ENCODE peak calls at places on chromosomes 3 and 15, in seven cellular contexts. O is lower lobe of right lung, F is astrocyte, Q is progenitor cell of endocrine pancreas, I is non-pigmented ciliary epithelial cell, A is T-helper 2 cell, X is nephron progenitor cell. D is an unnamed sample.

GRCh38 chr15:42143356-42143755 is 13.1 kb downstream of the PLA2G4F start:
- DNase-seq in X (no peak), I (no peak), A (no peak), Q (no peak), O (no peak), F (no peak), D (no peak)

GRCh38 chr3:158573714-158574113 is 2.7 kb downstream of the MLF1 start:
- DNase-seq in A (peak), Q (no peak), X (no peak), O (no peak), F (no peak), I (no peak), D (no peak)

GRCh38 chr15:70795311-70795665 is 31.9 kb upstream of the UACA start:
- DNase-seq in Q (no peak), A (no peak), O (no peak), X (no peak), I (peak), F (peak), D (peak)

GRCh38 chr3:129330413-129330812 is 51.7 kb downstream of the HMCES start:
- DNase-seq in Q (no peak), O (no peak), A (no peak), X (no peak), F (no peak), I (no peak), D (peak)

GRCh38 chr15:78456391-78456790 is 18.4 kb downstream of the IREB2 start:
- DNase-seq in A (no peak), I (no peak), O (no peak), F (no peak), Q (no peak), X (no peak), D (no peak)

GRCh38 chr3:117719316-117719926 is 1009.8 kb downstream of the TUSC7 start:
- DNase-seq in Q (no peak), X (peak), A (no peak), F (no peak), O (no peak), I (no peak), D (peak)

GRCh38 chr15:46518381-46518780 is 883.6 kb downstream of the SQOR start:
- DNase-seq in X (no peak), F (no peak), Q (no peak), A (no peak), O (no peak), I (no peak), D (no peak)

GRCh38 chr15:58185439-58185838 is 47.3 kb downstream of the AQP9 start:
- DNase-seq in X (no peak), O (no peak), A (peak), Q (no peak), F (no peak), I (no peak), D (no peak)

GRCh38 chr3:60192297-60193114 is 1058.7 kb downstream of the FHIT start:
- DNase-seq in O (no peak), F (no peak), I (no peak), X (no peak), A (peak), Q (no peak), D (no peak)

GRCh38 chr3:149494022-149494758 is 19.7 kb downstream of the TM4SF4 start:
- DNase-seq in X (peak), I (no peak), Q (peak), F (peak), O (peak), A (peak), D (peak)

GRCh38 chr3:173785004-173785403 is 387.5 kb downstream of the NLGN1 start:
- DNase-seq in F (no peak), I (no peak), O (no peak), Q (no peak), A (no peak), X (no peak), D (no peak)

GRCh38 chr3:100106094-100106493 is 8.2 kb downstream of the FILIP1L start:
- DNase-seq in X (no peak), A (no peak), Q (no peak), I (no peak), F (no peak), O (no peak), D (no peak)

GRCh38 chr15:43316007-43316968 is 14.1 kb downstream of the LCMT2 start:
- DNase-seq in Q (no peak), A (no peak), O (no peak), F (no peak), X (no peak), I (no peak), D (peak)

GRCh38 chr3:157042226-157042625 is 117.7 kb downstream of the CCNL1 start:
- DNase-seq in Q (no peak), F (no peak), O (no peak), I (no peak), X (no peak), A (no peak), D (no peak)

GRCh38 chr3:48474619-48475018 is 28.1 kb downstream of the ATRIP start:
- DNase-seq in F (no peak), O (no peak), I (no peak), A (no peak), Q (no peak), X (no peak), D (no peak)

GRCh38 chr3:24495334-24495994 is 814 bp upstream of the THRB start:
- DNase-seq in Q (peak), X (peak), I (no peak), F (no peak), A (no peak), O (peak), D (no peak)

GRCh38 chr3:12051586-12051985 is 47.4 kb downstream of the SYN2 start:
- DNase-seq in Q (no peak), X (no peak), F (no peak), A (no peak), O (no peak), I (no peak), D (no peak)

GRCh38 chr3:114406922-114407321 is 113.1 kb downstream of the TIGIT start:
- DNase-seq in O (no peak), I (no peak), Q (no peak), A (no peak), X (no peak), F (no peak), D (no peak)

GRCh38 chr3:41701196-41701698 is 260.7 kb downstream of the ULK4 start:
- DNase-seq in I (no peak), O (no peak), X (no peak), F (no peak), A (no peak), Q (no peak), D (no peak)

GRCh38 chr3:13500133-13500885 is 20.2 kb downstream of the HDAC11 start:
- DNase-seq in X (peak), O (peak), Q (no peak), F (no peak), A (no peak), I (no peak), D (no peak)

GRCh38 chr15:100968043-100968966 is 49.1 kb downstream of the LRRK1 start:
- DNase-seq in I (peak), Q (no peak), O (no peak), A (no peak), F (peak), X (no peak), D (peak)

GRCh38 chr3:76463501-76463900 is 576.4 kb upstream of the ROBO2 start:
- DNase-seq in F (no peak), Q (no peak), I (no peak), X (no peak), A (no peak), O (no peak), D (no peak)

GRCh38 chr3:4504340-4505261 is 11.5 kb downstream of the ITPR1 start:
- DNase-seq in X (no peak), O (no peak), F (no peak), Q (no peak), I (no peak), A (peak), D (no peak)

GRCh38 chr3:31288641-31289100 is 244.1 kb upstream of the STT3B start:
- DNase-seq in A (peak), Q (no peak), F (peak), X (peak), I (no peak), O (no peak), D (peak)

GRCh38 chr3:188656196-188656982 is 502.4 kb downstream of the LPP start:
- DNase-seq in I (no peak), O (no peak), X (no peak), Q (no peak), F (peak), A (no peak), D (peak)

GRCh38 chr3:52070724-52071621 is 14.6 kb upstream of the DUSP7 start:
- DNase-seq in X (no peak), A (no peak), Q (no peak), O (peak), F (no peak), I (no peak), D (no peak)

GRCh38 chr15:87944051-87944450 is 312.5 kb downstream of the NTRK3 start:
- DNase-seq in Q (no peak), A (no peak), O (no peak), X (no peak), F (no peak), I (no peak), D (no peak)

GRCh38 chr3:123061856-123062255 is 5.0 kb upstream of the PDIA5 start:
- DNase-seq in F (no peak), O (no peak), Q (no peak), I (no peak), X (no peak), A (no peak), D (no peak)

GRCh38 chr3:24167468-24167867 is 222.4 kb downstream of the NR1D2 start:
- DNase-seq in O (no peak), Q (no peak), X (no peak), I (no peak), F (no peak), A (no peak), D (no peak)

GRCh38 chr3:173553635-173554280 is 156.2 kb downstream of the NLGN1 start:
- DNase-seq in I (peak), F (peak), O (no peak), A (no peak), Q (no peak), X (peak), D (peak)

GRCh38 chr3:14001136-14001535 is 121.3 kb upstream of the WNT7A start:
- DNase-seq in X (no peak), I (no peak), F (no peak), Q (no peak), O (no peak), A (no peak), D (peak)

GRCh38 chr15:76431936-76432335 is 95.4 kb downstream of the ISL2 start:
- DNase-seq in Q (no peak), X (peak), O (no peak), F (peak), I (peak), A (no peak), D (peak)

GRCh38 chr3:185253645-185254410 is at the start of gene EHHADH:
- DNase-seq in I (no peak), A (peak), O (peak), Q (peak), X (no peak), F (peak), D (peak)

GRCh38 chr3:30774062-30774461 is 120.4 kb downstream of the GADL1 start:
- DNase-seq in Q (no peak), O (no peak), A (no peak), X (no peak), F (no peak), I (no peak), D (no peak)

GRCh38 chr3:16179771-16180736 is 5.6 kb downstream of the GALNT15 start:
- DNase-seq in I (no peak), O (no peak), A (no peak), F (peak), Q (no peak), X (no peak), D (peak)

GRCh38 chr3:85037203-85037602 is 78.4 kb downstream of the CADM2 start:
- DNase-seq in X (no peak), O (no peak), Q (no peak), I (no peak), F (no peak), A (no peak), D (no peak)

GRCh38 chr3:86178095-86178494 is 812.9 kb downstream of the VGLL3 start:
- DNase-seq in A (no peak), X (no peak), Q (no peak), I (no peak), F (no peak), O (no peak), D (no peak)